ENCODE peak calls at places on chromosomes 1 and 21, in eight cellular contexts. N is choroid plexus epithelial cell; U is kidney; H is CD4-positive, alpha-beta T cell; X is astrocyte of the spinal cord; K is activated CD8-positive, alpha-beta T cell treated with anti-CD3 and anti-CD28 coated beads for 36 hours; E is fibroblast of villous mesenchyme; L is endothelial cell. V is an unnamed sample.

GRCh38 chr1:35605071-35605881 is 32.2 kb downstream of the TFAP2E start:
- DNase-seq in E (no peak), H (no peak), L (no peak), U (no peak), N (peak), K (no peak), X (peak), V (no peak)

GRCh38 chr1:80083892-80084291 is 1077.4 kb upstream of the ADGRL4 start:
- DNase-seq in L (no peak), U (no peak), K (no peak), N (no peak), X (no peak), E (no peak), H (no peak), V (no peak)

GRCh38 chr1:228860911-228861829 is 125.9 kb downstream of the RHOU start:
- DNase-seq in X (peak), N (peak), U (no peak), L (no peak), E (peak), K (no peak), H (no peak), V (no peak)

GRCh38 chr1:59530119-59530518 is 233.2 kb downstream of the FGGY start:
- DNase-seq in L (no peak), E (no peak), K (no peak), H (no peak), N (no peak), X (no peak), U (no peak), V (no peak)

GRCh38 chr1:15417365-15417934 is 7.8 kb downstream of the EFHD2 start:
- DNase-seq in H (peak), N (peak), L (no peak), U (no peak), K (peak), X (peak), E (peak), V (no peak)

GRCh38 chr1:18111605-18112297 is 4.2 kb downstream of the IGSF21 start:
- DNase-seq in H (no peak), K (no peak), E (no peak), U (no peak), N (no peak), X (no peak), L (no peak), V (no peak)

GRCh38 chr1:15975358-15975804 is 520 bp downstream of the ZBTB17 start:
- DNase-seq in L (peak), H (peak), E (peak), X (peak), N (peak), U (peak), K (peak), V (no peak)

GRCh38 chr1:96833376-96833775 is 111.8 kb downstream of the PTBP2 start:
- DNase-seq in X (no peak), L (no peak), U (no peak), E (no peak), N (no peak), K (no peak), H (no peak), V (no peak)

GRCh38 chr1:232226197-232226681 is 403.7 kb downstream of the SIPA1L2 start:
- DNase-seq in U (no peak), H (peak), K (peak), N (peak), L (peak), X (peak), E (peak), V (no peak)

GRCh38 chr1:201475121-201475520 is 6.1 kb upstream of the PHLDA3 start:
- DNase-seq in K (no peak), X (no peak), H (no peak), N (no peak), U (no peak), L (no peak), E (no peak), V (no peak)

GRCh38 chr21:40603774-40604173 is 243.2 kb downstream of the DSCAM start:
- DNase-seq in H (no peak), K (no peak), E (no peak), L (no peak), U (no peak), N (no peak), X (no peak), V (no peak)

GRCh38 chr1:94259635-94260289 is 22.4 kb upstream of the ARHGAP29 start:
- DNase-seq in N (peak), H (no peak), L (no peak), K (no peak), U (no peak), X (peak), E (no peak), V (no peak)

GRCh38 chr1:206502813-206503212 is 4.5 kb upstream of the RASSF5 start:
- DNase-seq in E (peak), H (no peak), L (no peak), K (no peak), U (no peak), N (peak), X (no peak), V (no peak)

GRCh38 chr1:21022279-21023040 is 154.2 kb downstream of the EIF4G3 start:
- DNase-seq in E (peak), N (peak), L (no peak), U (no peak), H (no peak), K (peak), X (peak), V (no peak)

GRCh38 chr1:233395852-233396646 is 68.5 kb downstream of the MAP3K21 start:
- DNase-seq in U (no peak), K (no peak), H (no peak), N (no peak), E (no peak), L (no peak), X (no peak), V (no peak)

GRCh38 chr1:228900993-228901392 is 165.7 kb downstream of the RHOU start:
- DNase-seq in L (no peak), H (no peak), N (no peak), X (no peak), U (no peak), E (no peak), K (no peak), V (no peak)

GRCh38 chr1:57061369-57061768 is 95.6 kb upstream of the C8B start:
- DNase-seq in U (no peak), X (no peak), N (peak), K (no peak), E (no peak), L (no peak), H (no peak), V (no peak)

GRCh38 chr1:7644906-7645750 is 126.0 kb upstream of the VAMP3 start:
- DNase-seq in H (no peak), L (no peak), X (no peak), U (peak), N (no peak), K (no peak), E (no peak), V (no peak)

GRCh38 chr1:231691618-231692259 is 65.1 kb downstream of the DISC1 start:
- DNase-seq in E (peak), L (peak), H (no peak), X (peak), K (no peak), U (peak), N (peak), V (no peak)

GRCh38 chr1:28416509-28417194 is 47.1 kb downstream of the PHACTR4 start:
- DNase-seq in X (no peak), N (no peak), E (peak), U (no peak), L (no peak), H (no peak), K (no peak), V (no peak)

GRCh38 chr1:2047749-2048729 is 2.2 kb upstream of the PRKCZ start:
- DNase-seq in X (no peak), H (no peak), U (no peak), N (no peak), L (no peak), E (no peak), K (no peak), V (no peak)

DNA sequence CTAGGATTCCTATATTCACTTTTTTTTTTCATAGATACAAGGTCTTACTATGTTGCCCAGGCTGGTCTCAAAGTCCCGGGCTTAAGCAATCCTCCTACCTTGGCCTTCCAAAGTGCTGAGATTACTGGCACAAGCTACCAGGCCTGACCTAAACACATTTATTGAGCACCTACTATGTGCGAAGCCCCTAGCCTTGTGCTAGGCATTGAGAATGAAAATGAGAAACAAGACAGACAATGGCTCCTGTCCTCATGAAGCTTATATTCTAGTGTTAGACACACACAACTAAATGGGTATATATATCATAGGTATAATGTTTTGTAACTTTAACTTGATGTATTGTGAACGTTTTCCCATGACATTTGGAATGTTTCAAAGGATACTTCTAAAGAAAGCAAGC is 11.5 kb downstream of the TMEM50A start:
- DNase-seq in K (no peak), L (no peak), N (no peak), X (no peak), H (no peak), U (no peak), E (no peak), V (no peak)
- TF ChIP-seq CTCF in K (no peak), L (no peak), N (no peak), X (no peak), H (no peak), U (no peak), E (no peak), V (no peak)

DNA sequence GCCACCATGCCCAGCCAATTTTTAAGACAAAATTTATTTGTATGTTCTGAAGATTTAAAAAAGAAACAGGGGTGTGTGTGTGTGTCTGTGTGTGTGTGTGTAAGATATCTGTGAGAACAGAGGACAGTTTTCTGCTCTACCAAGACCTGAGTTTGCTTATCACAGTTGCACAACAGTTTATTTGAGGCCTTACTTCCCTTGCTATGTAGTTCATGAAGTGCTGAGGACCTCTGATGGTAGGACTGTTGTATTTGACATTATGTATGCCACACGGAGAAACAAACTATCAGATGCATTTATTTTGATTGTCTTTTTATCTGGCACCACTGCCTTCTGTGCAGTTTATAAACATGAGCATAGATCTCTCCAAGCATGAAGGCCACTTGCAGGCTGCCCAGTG is 355.2 kb downstream of the PBX1 start:
- DNase-seq in H (no peak), K (no peak), L (no peak), N (peak), U (no peak), X (peak), E (peak), V (no peak)
- TF ChIP-seq CTCF in H (no peak), K (no peak), L (no peak), N (peak), U (peak), X (peak), E (peak), V (no peak)

GRCh38 chr1:182886985-182887384 is 47.8 kb downstream of the DHX9 start:
- DNase-seq in U (no peak), L (no peak), H (no peak), K (no peak), E (no peak), X (no peak), N (no peak), V (no peak)
- TF ChIP-seq CTCF in U (no peak), L (no peak), H (no peak), K (no peak), E (no peak), X (no peak), N (no peak), V (no peak)

GRCh38 chr21:34762761-34763160 is 94.0 kb downstream of the CLIC6 start:
- DNase-seq in N (peak), L (no peak), E (peak), X (peak), K (no peak), U (no peak), H (no peak), V (no peak)
- TF ChIP-seq CTCF in N (peak), L (peak), E (peak), X (no peak), K (no peak), U (no peak), H (no peak), V (no peak)

GRCh38 chr21:38380391-38381137 is 117.7 kb downstream of the ERG start:
- DNase-seq in L (no peak), X (peak), K (no peak), U (no peak), E (peak), H (no peak), N (peak), V (no peak)
- TF ChIP-seq CTCF in L (peak), X (peak), K (peak), U (no peak), E (peak), H (no peak), N (peak), V (peak)

DNA sequence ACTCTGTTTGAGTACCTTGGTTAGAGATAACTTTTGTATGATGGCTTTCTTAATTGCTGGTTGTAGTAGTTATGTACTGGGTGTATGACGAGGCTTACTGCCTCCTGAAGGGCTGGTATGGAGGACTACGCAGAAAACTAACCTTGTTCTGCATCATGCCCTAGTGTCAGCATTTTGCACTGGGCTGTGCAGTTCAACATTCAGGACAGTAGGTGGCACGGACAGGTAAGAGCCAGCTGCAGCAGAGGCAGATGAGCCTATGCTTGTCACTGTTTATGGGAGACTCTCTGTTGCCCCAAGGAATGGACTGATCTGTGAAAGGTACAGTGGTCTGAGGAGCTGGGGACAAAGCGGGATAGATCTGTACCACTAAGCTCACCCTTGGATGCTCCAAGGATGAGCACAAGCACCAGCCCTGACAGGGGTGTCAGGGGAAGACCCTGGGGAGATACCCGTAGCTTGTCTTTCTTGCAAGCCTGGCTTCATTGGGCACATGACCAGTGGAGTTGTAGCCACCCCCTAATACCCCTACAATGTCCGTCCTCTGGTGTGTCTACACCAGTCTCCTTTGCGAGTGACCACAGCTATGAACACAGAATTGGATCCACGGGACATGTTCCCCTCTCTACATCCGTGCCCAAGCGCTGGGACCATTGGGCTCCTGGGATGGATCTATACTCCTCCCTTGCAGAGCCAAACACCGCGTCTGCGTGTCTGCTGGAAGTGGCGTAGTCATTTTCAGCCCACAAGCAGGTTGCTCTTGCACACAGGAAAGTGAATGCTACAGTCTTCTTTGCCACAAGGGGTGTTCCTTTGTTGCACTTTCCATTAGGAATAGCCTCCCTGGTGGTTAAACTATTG is 51.1 kb upstream of the CFHR3 start:
- DNase-seq in X (peak), U (peak), H (no peak), N (peak), L (peak), K (peak), E (peak), V (no peak)
- TF ChIP-seq CTCF in X (peak), U (peak), H (peak), N (peak), L (peak), K (peak), E (peak), V (peak)

V was measured in type B pancreatic cell.